ENCODE peak calls at places on chromosomes 16 and 17, in nine cellular contexts. One of them, this sample, is unnamed.

GRCh38 chr16:22859925-22860324 is 46.0 kb downstream of the HS3ST2 start:
- DNase-seq in GM12892: no peak
- DNase-seq in HL-60: no peak
- DNase-seq in GM12891: no peak
- DNase-seq in GM23338: peak
- DNase-seq in transverse colon: no peak
- DNase-seq in spleen: no peak
- DNase-seq in HepG2: no peak
- DNase-seq in prostate gland: no peak
- DNase-seq in this sample: no peak

GRCh38 chr17:57037401-57037800 is 47.6 kb upstream of the AKAP1 start:
- DNase-seq in GM12892: no peak
- DNase-seq in HL-60: no peak
- DNase-seq in GM12891: no peak
- DNase-seq in GM23338: no peak
- DNase-seq in transverse colon: no peak
- DNase-seq in spleen: no peak
- DNase-seq in HepG2: no peak
- DNase-seq in prostate gland: no peak
- DNase-seq in this sample: no peak

GRCh38 chr16:85347213-85347591 is 234.9 kb upstream of the CIBAR2 start:
- DNase-seq in GM12892: no peak
- DNase-seq in HL-60: peak
- DNase-seq in GM12891: no peak
- DNase-seq in GM23338: peak
- DNase-seq in transverse colon: no peak
- DNase-seq in spleen: no peak
- DNase-seq in HepG2: peak
- DNase-seq in prostate gland: peak
- DNase-seq in this sample: no peak

GRCh38 chr16:54152362-54153239 is 134.0 kb downstream of the IRX3 start:
- DNase-seq in GM12892: no peak
- DNase-seq in HL-60: no peak
- DNase-seq in GM12891: no peak
- DNase-seq in GM23338: peak
- DNase-seq in transverse colon: no peak
- DNase-seq in spleen: no peak
- DNase-seq in HepG2: no peak
- DNase-seq in prostate gland: no peak
- DNase-seq in this sample: no peak

GRCh38 chr16:72939247-72939646 is 108.7 kb downstream of the ZFHX3 start:
- DNase-seq in GM12892: no peak
- DNase-seq in HL-60: no peak
- DNase-seq in GM12891: no peak
- DNase-seq in GM23338: no peak
- DNase-seq in transverse colon: peak
- DNase-seq in spleen: peak
- DNase-seq in HepG2: no peak
- DNase-seq in prostate gland: peak
- DNase-seq in this sample: no peak

GRCh38 chr17:48484850-48485249 is 46.0 kb downstream of the HOXB1 start:
- DNase-seq in GM12892: no peak
- DNase-seq in HL-60: no peak
- DNase-seq in GM12891: no peak
- DNase-seq in GM23338: no peak
- DNase-seq in transverse colon: no peak
- DNase-seq in spleen: no peak
- DNase-seq in HepG2: no peak
- DNase-seq in prostate gland: no peak
- DNase-seq in this sample: no peak

GRCh38 chr16:68367034-68367433 is 56.2 kb downstream of the PRMT7 start:
- DNase-seq in GM12892: peak
- DNase-seq in HL-60: peak
- DNase-seq in GM12891: no peak
- DNase-seq in GM23338: peak
- DNase-seq in transverse colon: peak
- DNase-seq in spleen: no peak
- DNase-seq in HepG2: peak
- DNase-seq in prostate gland: no peak
- DNase-seq in this sample: peak

GRCh38 chr16:68770671-68771070 is 33.6 kb downstream of the CDH1 start:
- DNase-seq in GM12892: no peak
- DNase-seq in HL-60: no peak
- DNase-seq in GM12891: no peak
- DNase-seq in GM23338: no peak
- DNase-seq in transverse colon: no peak
- DNase-seq in spleen: no peak
- DNase-seq in HepG2: no peak
- DNase-seq in prostate gland: no peak
- DNase-seq in this sample: no peak

GRCh38 chr17:68450391-68450790 is 6.9 kb downstream of the WIPI1 start:
- DNase-seq in GM12892: no peak
- DNase-seq in HL-60: no peak
- DNase-seq in GM12891: no peak
- DNase-seq in GM23338: no peak
- DNase-seq in transverse colon: no peak
- DNase-seq in spleen: no peak
- DNase-seq in HepG2: no peak
- DNase-seq in prostate gland: no peak
- DNase-seq in this sample: no peak

GRCh38 chr17:59365383-59365981 is 34.0 kb downstream of the YPEL2 start:
- DNase-seq in GM12892: no peak
- DNase-seq in HL-60: peak
- DNase-seq in GM12891: no peak
- DNase-seq in GM23338: no peak
- DNase-seq in transverse colon: no peak
- DNase-seq in spleen: no peak
- DNase-seq in HepG2: peak
- DNase-seq in prostate gland: no peak
- DNase-seq in this sample: no peak

GRCh38 chr17:81487487-81488275 is 24.9 kb downstream of the ACTG1 start:
- DNase-seq in GM12892: peak
- DNase-seq in HL-60: peak
- DNase-seq in GM12891: peak
- DNase-seq in GM23338: peak
- DNase-seq in transverse colon: peak
- DNase-seq in spleen: peak
- DNase-seq in HepG2: peak
- DNase-seq in prostate gland: peak
- DNase-seq in this sample: peak

GRCh38 chr17:20926532-20926931 is 116.3 kb downstream of the USP22 start:
- DNase-seq in GM12892: no peak
- DNase-seq in HL-60: no peak
- DNase-seq in GM12891: no peak
- DNase-seq in GM23338: no peak
- DNase-seq in transverse colon: no peak
- DNase-seq in spleen: no peak
- DNase-seq in HepG2: no peak
- DNase-seq in prostate gland: no peak
- DNase-seq in this sample: no peak

DNA sequence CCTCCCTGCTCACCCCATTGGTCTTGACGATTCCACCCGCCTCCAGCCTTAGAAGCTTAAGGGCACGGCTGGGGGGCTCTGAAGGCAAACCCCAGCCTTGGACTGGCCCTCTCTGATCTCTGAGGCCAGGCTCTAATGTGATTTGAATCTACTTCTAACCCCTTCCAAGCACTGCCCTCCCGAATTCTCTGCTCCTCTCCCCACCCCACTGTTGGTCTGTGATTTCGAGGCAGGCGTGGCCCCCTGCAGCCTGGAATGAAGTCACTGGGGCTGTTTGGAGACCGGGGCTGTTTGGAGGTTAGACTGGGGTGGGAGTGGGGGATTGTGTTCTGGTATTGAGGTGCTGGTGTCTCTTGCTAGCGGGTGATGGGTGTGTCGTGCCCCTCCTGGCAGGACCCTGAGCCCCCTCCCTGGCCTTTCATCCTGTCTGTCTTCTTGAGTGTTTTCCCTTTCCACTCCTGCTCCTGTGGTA is 2.2 kb downstream of the GRB7 start:
- DNase-seq in GM12892: no peak
- DNase-seq in HL-60: no peak
- DNase-seq in GM12891: no peak
- DNase-seq in GM23338: peak
- DNase-seq in transverse colon: no peak
- DNase-seq in spleen: no peak
- DNase-seq in HepG2: peak
- DNase-seq in prostate gland: no peak
- DNase-seq in this sample: no peak
- TF ChIP-seq POLR2AphosphoS5 in GM12892: no peak
- TF ChIP-seq POLR2AphosphoS5 in HL-60: no peak
- TF ChIP-seq POLR2AphosphoS5 in GM12891: no peak
- TF ChIP-seq POLR2AphosphoS5 in GM23338: no peak
- TF ChIP-seq POLR2AphosphoS5 in transverse colon: no peak
- TF ChIP-seq POLR2AphosphoS5 in spleen: no peak
- TF ChIP-seq POLR2AphosphoS5 in HepG2: no peak
- TF ChIP-seq POLR2AphosphoS5 in prostate gland: no peak
- TF ChIP-seq POLR2AphosphoS5 in this sample: no peak

GRCh38 chr17:77479372-77479781 is 338.6 kb downstream of the SEC14L1 start:
- DNase-seq in GM12892: no peak
- DNase-seq in HL-60: no peak
- DNase-seq in GM12891: no peak
- DNase-seq in GM23338: peak
- DNase-seq in transverse colon: no peak
- DNase-seq in spleen: no peak
- DNase-seq in HepG2: no peak
- DNase-seq in prostate gland: no peak
- DNase-seq in this sample: no peak

GRCh38 chr17:77476920-77477805 is 336.4 kb downstream of the SEC14L1 start:
- DNase-seq in GM12892: no peak
- DNase-seq in HL-60: no peak
- DNase-seq in GM12891: no peak
- DNase-seq in GM23338: no peak
- DNase-seq in transverse colon: peak
- DNase-seq in spleen: no peak
- DNase-seq in HepG2: no peak
- DNase-seq in prostate gland: peak
- DNase-seq in this sample: no peak

GRCh38 chr17:77478281-77478680 is 337.5 kb downstream of the SEC14L1 start:
- DNase-seq in GM12892: no peak
- DNase-seq in HL-60: no peak
- DNase-seq in GM12891: no peak
- DNase-seq in GM23338: no peak
- DNase-seq in transverse colon: no peak
- DNase-seq in spleen: no peak
- DNase-seq in HepG2: no peak
- DNase-seq in prostate gland: no peak
- DNase-seq in this sample: no peak

GRCh38 chr17:77479817-77480508 is 339.2 kb downstream of the SEC14L1 start:
- DNase-seq in GM12892: no peak
- DNase-seq in HL-60: no peak
- DNase-seq in GM12891: no peak
- DNase-seq in GM23338: peak
- DNase-seq in transverse colon: no peak
- DNase-seq in spleen: no peak
- DNase-seq in HepG2: no peak
- DNase-seq in prostate gland: no peak
- DNase-seq in this sample: no peak

DNA sequence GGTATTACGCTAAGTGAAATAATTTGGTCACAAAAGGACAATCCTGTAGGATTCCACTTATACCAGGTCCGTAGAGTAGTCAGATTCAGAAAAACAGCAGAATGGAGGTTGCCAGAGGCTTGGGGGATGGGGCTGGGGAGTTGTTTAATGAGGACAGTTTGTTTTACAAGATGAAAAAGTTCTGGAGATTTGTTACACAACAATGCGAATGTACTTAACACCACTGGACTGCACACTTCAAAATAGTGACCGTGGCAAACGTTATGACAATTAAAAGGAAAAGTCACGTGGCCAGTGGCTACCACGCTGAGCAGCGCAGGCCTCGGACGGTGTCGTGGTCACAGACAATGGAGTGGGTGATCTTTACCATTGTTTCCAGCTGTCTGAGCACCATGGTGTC is 338.1 kb downstream of the SEC14L1 start:
- DNase-seq in GM12892: no peak
- DNase-seq in HL-60: no peak
- DNase-seq in GM12891: no peak
- DNase-seq in GM23338: no peak
- DNase-seq in transverse colon: no peak
- DNase-seq in spleen: no peak
- DNase-seq in HepG2: no peak
- DNase-seq in prostate gland: peak
- DNase-seq in this sample: peak
- TF ChIP-seq POLR2AphosphoS5 in GM12892: no peak
- TF ChIP-seq POLR2AphosphoS5 in HL-60: no peak
- TF ChIP-seq POLR2AphosphoS5 in GM12891: no peak
- TF ChIP-seq POLR2AphosphoS5 in GM23338: no peak
- TF ChIP-seq POLR2AphosphoS5 in transverse colon: no peak
- TF ChIP-seq POLR2AphosphoS5 in spleen: no peak
- TF ChIP-seq POLR2AphosphoS5 in HepG2: no peak
- TF ChIP-seq POLR2AphosphoS5 in prostate gland: peak
- TF ChIP-seq POLR2AphosphoS5 in this sample: no peak

GRCh38 chr17:77382356-77382911 is 241.7 kb downstream of the SEC14L1 start:
- DNase-seq in GM12892: no peak
- DNase-seq in HL-60: no peak
- DNase-seq in GM12891: no peak
- DNase-seq in GM23338: no peak
- DNase-seq in transverse colon: no peak
- DNase-seq in spleen: no peak
- DNase-seq in HepG2: peak
- DNase-seq in prostate gland: no peak
- DNase-seq in this sample: no peak

GRCh38 chr17:77385750-77386501 is 245.2 kb downstream of the SEC14L1 start:
- DNase-seq in GM12892: no peak
- DNase-seq in HL-60: no peak
- DNase-seq in GM12891: no peak
- DNase-seq in GM23338: no peak
- DNase-seq in transverse colon: no peak
- DNase-seq in spleen: no peak
- DNase-seq in HepG2: no peak
- DNase-seq in prostate gland: no peak
- DNase-seq in this sample: peak

GRCh38 chr17:77382966-77383612 is 242.3 kb downstream of the SEC14L1 start:
- DNase-seq in GM12892: no peak
- DNase-seq in HL-60: no peak
- DNase-seq in GM12891: no peak
- DNase-seq in GM23338: no peak
- DNase-seq in transverse colon: no peak
- DNase-seq in spleen: no peak
- DNase-seq in HepG2: no peak
- DNase-seq in prostate gland: no peak
- DNase-seq in this sample: no peak

GRCh38 chr17:77381731-77382130 is 241.0 kb downstream of the SEC14L1 start:
- DNase-seq in GM12892: no peak
- DNase-seq in HL-60: no peak
- DNase-seq in GM12891: no peak
- DNase-seq in GM23338: no peak
- DNase-seq in transverse colon: no peak
- DNase-seq in spleen: no peak
- DNase-seq in HepG2: no peak
- DNase-seq in prostate gland: no peak
- DNase-seq in this sample: no peak

GRCh38 chr17:77383613-77384608 is 243.1 kb downstream of the SEC14L1 start:
- DNase-seq in GM12892: no peak
- DNase-seq in HL-60: no peak
- DNase-seq in GM12891: no peak
- DNase-seq in GM23338: no peak
- DNase-seq in transverse colon: no peak
- DNase-seq in spleen: no peak
- DNase-seq in HepG2: no peak
- DNase-seq in prostate gland: peak
- DNase-seq in this sample: no peak
- TF ChIP-seq POLR2AphosphoS5 in GM12892: no peak
- TF ChIP-seq POLR2AphosphoS5 in HL-60: no peak
- TF ChIP-seq POLR2AphosphoS5 in GM12891: no peak
- TF ChIP-seq POLR2AphosphoS5 in GM23338: no peak
- TF ChIP-seq POLR2AphosphoS5 in transverse colon: no peak
- TF ChIP-seq POLR2AphosphoS5 in spleen: peak
- TF ChIP-seq POLR2AphosphoS5 in HepG2: no peak
- TF ChIP-seq POLR2AphosphoS5 in prostate gland: no peak
- TF ChIP-seq POLR2AphosphoS5 in this sample: peak

GRCh38 chr16:20868890-20869289 is 31.3 kb downstream of the DCUN1D3 start:
- DNase-seq in GM12892: no peak
- DNase-seq in HL-60: no peak
- DNase-seq in GM12891: no peak
- DNase-seq in GM23338: no peak
- DNase-seq in transverse colon: peak
- DNase-seq in spleen: no peak
- DNase-seq in HepG2: peak
- DNase-seq in prostate gland: peak
- DNase-seq in this sample: peak
- TF ChIP-seq POLR2AphosphoS5 in GM12892: no peak
- TF ChIP-seq POLR2AphosphoS5 in HL-60: no peak
- TF ChIP-seq POLR2AphosphoS5 in GM12891: no peak
- TF ChIP-seq POLR2AphosphoS5 in GM23338: no peak
- TF ChIP-seq POLR2AphosphoS5 in transverse colon: peak
- TF ChIP-seq POLR2AphosphoS5 in spleen: peak
- TF ChIP-seq POLR2AphosphoS5 in HepG2: no peak
- TF ChIP-seq POLR2AphosphoS5 in prostate gland: no peak
- TF ChIP-seq POLR2AphosphoS5 in this sample: no peak